ENCODE peak calls at places on chromosome X, in four cellular contexts. J, T, W and L are unnamed samples.

GRCh38 chrX:118251251-118251650 is 94.7 kb upstream of the WDR44 start:
- DNase-seq in T (no peak), W (peak; percentile 67), J (no peak), L (no peak)

GRCh38 chrX:91108761-91109160 is 325.9 kb upstream of the PABPC5 start:
- DNase-seq in W (no peak), T (no peak), J (no peak), L (peak; percentile 0)

GRCh38 chrX:132908891-132909290 is 49.5 kb downstream of the HS6ST2 start:
- DNase-seq in W (no peak), J (no peak), T (no peak), L (peak; percentile 69)

GRCh38 chrX:100413231-100413630 is 3.2 kb upstream of the PCDH19 start:
- DNase-seq in J (no peak), T (no peak), W (peak; percentile 48), L (peak; percentile 67)

GRCh38 chrX:147736045-147736444 is 175.7 kb upstream of the FMR1 start:
- DNase-seq in W (no peak), T (no peak), J (peak; percentile 55), L (peak; percentile 16)

GRCh38 chrX:73131877-73132276 is 52.6 kb upstream of the PABPC1L2A start:
- DNase-seq in T (no peak), J (no peak), W (no peak), L (no peak)

GRCh38 chrX:18933611-18934010 is 50.3 kb downstream of the PHKA2 start:
- DNase-seq in T (no peak), J (no peak), W (no peak), L (no peak)

GRCh38 chrX:154775611-154776349 is 13.1 kb downstream of the DKC1 start:
- DNase-seq in T (no peak), J (no peak), W (peak; percentile 45), L (peak; percentile 22)

GRCh38 chrX:27966955-27967354 is 14.3 kb downstream of the DCAF8L1 start:
- DNase-seq in T (no peak), W (peak; percentile 60), J (no peak), L (no peak)

GRCh38 chrX:54066841-54067240 is 22.6 kb upstream of the PHF8 start:
- DNase-seq in T (no peak), J (no peak), W (peak; percentile 65), L (no peak)

GRCh38 chrX:148271263-148271662 is 229.2 kb upstream of the AFF2 start:
- DNase-seq in T (no peak), J (no peak), W (no peak), L (peak; percentile 3)

GRCh38 chrX:100194073-100194775 is 215.8 kb downstream of the PCDH19 start:
- DNase-seq in W (no peak), J (no peak), T (no peak), L (no peak)

GRCh38 chrX:117645639-117646038 is 471.0 kb downstream of the KLHL13 start:
- DNase-seq in T (no peak), J (no peak), W (no peak), L (no peak)

GRCh38 chrX:140917354-140918115 is 84.9 kb upstream of the SPANXB1 start:
- DNase-seq in W (no peak), J (no peak), T (no peak), L (no peak)

GRCh38 chrX:141839856-141840255 is 1.7 kb downstream of the MAGEC3 start:
- DNase-seq in J (no peak), T (no peak), W (no peak), L (no peak)

GRCh38 chrX:71911731-71912050 is 1.0 kb downstream of the NHSL2 start:
- DNase-seq in J (no peak), T (no peak), W (no peak), L (peak; percentile 58)

GRCh38 chrX:13428055-13428786 is 108.4 kb upstream of the ATXN3L start:
- DNase-seq in J (peak; percentile 53), W (peak; percentile 72), T (no peak), L (peak; percentile 16)

GRCh38 chrX:68940601-68941000 is 111.8 kb downstream of the EFNB1 start:
- DNase-seq in J (peak; percentile 10), T (no peak), W (no peak), L (no peak)

GRCh38 chrX:53395605-53396298 is 26.7 kb downstream of the SMC1A start:
- DNase-seq in T (no peak), J (no peak), W (no peak), L (no peak)

GRCh38 chrX:2723316-2723879 is 28.4 kb upstream of the XG start:
- DNase-seq in W (no peak), T (no peak), J (no peak), L (no peak)

GRCh38 chrX:3820170-3820569 is 106.7 kb upstream of the PRKX start:
- DNase-seq in T (no peak), W (peak; percentile 93), J (no peak), L (no peak)

GRCh38 chrX:119266364-119266995 is 30.4 kb downstream of the PGRMC1 start:
- DNase-seq in J (no peak), T (no peak), W (peak; percentile 12), L (peak; percentile 8)

GRCh38 chrX:15310117-15310516 is 5.3 kb downstream of the ASB11 start:
- DNase-seq in W (peak; percentile 6), T (no peak), J (no peak), L (no peak)

GRCh38 chrX:151458824-151459223 is 61.8 kb downstream of the VMA21 start:
- DNase-seq in T (no peak), W (peak; percentile 0), J (no peak), L (peak; percentile 86)

GRCh38 chrX:37912286-37912685 is 64.9 kb upstream of the DYNLT3 start:
- DNase-seq in W (no peak), J (no peak), T (no peak), L (peak; percentile 5)

GRCh38 chrX:154039577-154039976 is 19.9 kb upstream of the IRAK1 start:
- DNase-seq in T (no peak), J (no peak), W (no peak), L (no peak)

GRCh38 chrX:72258174-72258573 is 18.9 kb downstream of the RPS4X start:
- DNase-seq in T (no peak), W (peak; percentile 84), J (no peak), L (no peak)

GRCh38 chrX:32687379-32687778 is 524.0 kb downstream of the DMD start:
- DNase-seq in J (no peak), W (no peak), T (no peak), L (peak; percentile 7)

GRCh38 chrX:153488231-153488914 is 6.4 kb upstream of the BGN start:
- DNase-seq in T (no peak), W (peak; percentile 67), J (no peak), L (peak; percentile 20)

GRCh38 chrX:6184900-6185515 is 43.7 kb downstream of the NLGN4X start:
- DNase-seq in T (no peak), W (no peak), J (no peak), L (no peak)

GRCh38 chrX:154126101-154126500 is 17.9 kb upstream of the OPN1LW start:
- DNase-seq in W (no peak), T (no peak), J (no peak), L (no peak)

GRCh38 chrX:45771114-45771513 is 570.4 kb upstream of the DIPK2B start:
- DNase-seq in W (peak; percentile 96), T (no peak), J (no peak), L (no peak)

GRCh38 chrX:110671068-110671803 is 124.4 kb downstream of the CHRDL1 start:
- DNase-seq in W (no peak), J (no peak), T (no peak), L (peak; percentile 16)

GRCh38 chrX:50157545-50158125 is 43.2 kb downstream of the AKAP4 start:
- DNase-seq in T (no peak), J (no peak), W (no peak), L (no peak)

GRCh38 chrX:109389917-109390316 is 92.0 kb downstream of the GUCY2F start:
- DNase-seq in T (no peak), W (no peak), J (no peak), L (peak; percentile 64)
- H3K56ac ChIP-seq in T (no peak overlapping the region), W (no peak overlapping the region), J (no peak overlapping the region), L (no peak overlapping the region)

DNA sequence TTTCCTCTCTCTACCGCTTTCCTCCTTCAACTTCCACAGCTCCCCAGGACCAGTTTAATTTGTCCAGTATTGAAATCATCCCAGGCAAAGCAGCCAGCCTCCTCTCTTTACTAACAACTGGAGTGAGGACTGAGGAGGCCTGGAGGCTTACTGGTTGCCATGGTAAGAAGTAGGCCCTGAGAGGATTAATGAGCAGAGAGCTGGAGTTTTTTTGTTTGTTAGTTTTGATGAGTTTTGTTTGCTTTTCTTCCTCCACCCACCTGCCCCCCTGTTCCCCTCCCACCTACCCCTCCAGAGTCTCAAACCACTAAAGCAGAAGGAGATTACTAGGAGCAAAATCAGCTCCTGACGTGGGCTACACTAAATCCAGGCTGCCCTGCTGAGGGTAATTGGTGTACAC is 29.4 kb upstream of the PLP1 start:
- DNase-seq in W (no peak), J (no peak), T (no peak), L (no peak)
- H3K4ac ChIP-seq in W (no peak overlapping the region), J (no peak overlapping the region), T (no peak overlapping the region), L (no peak overlapping the region)

GRCh38 chrX:437636-438390 is 51.1 kb upstream of the PPP2R3B start:
- DNase-seq in T (no peak), J (no peak), W (no peak), L (no peak)
- H3K56ac ChIP-seq in T (no peak overlapping the region), J (no peak overlapping the region), W (no peak overlapping the region), L (no peak overlapping the region)

DNA sequence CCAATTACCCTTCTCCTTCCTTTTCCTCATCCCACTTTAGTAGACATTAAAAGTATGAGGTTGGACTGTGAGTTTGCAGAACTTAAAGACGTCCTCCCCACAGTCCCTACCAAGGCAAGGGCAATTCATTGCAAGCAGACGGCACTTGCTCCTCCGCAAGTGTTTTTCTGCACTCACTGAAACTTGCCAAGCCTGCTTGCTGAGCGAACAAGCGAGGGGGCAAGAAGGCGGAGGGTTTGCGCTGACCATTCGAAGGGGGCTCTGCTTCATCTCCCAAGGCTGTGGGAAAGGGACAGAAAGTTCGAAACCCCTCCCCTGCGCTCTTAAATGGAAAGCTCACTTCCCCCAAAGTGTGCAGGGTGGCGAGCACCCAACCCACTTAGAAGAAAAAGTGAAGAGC is 1.5 kb downstream of the MID1 start:
- DNase-seq in W (no peak), J (no peak), T (no peak), L (no peak)
- H3K4ac ChIP-seq in W (peak overlapping the region; percentile 61), J (no peak overlapping the region), T (peak overlapping the region; percentile 13), L (no peak overlapping the region)